ENCODE peak calls at places on chromosomes 1 and 21, in five cellular contexts. A is left colon; O is ureter; P is SW480; H is CD8-positive, alpha-beta T cell. S is an unnamed sample.
A peak's percentile ranks its signal among the peaks of the same experiment; 100 is the strongest.

GRCh38 chr1:41492341-41492848 is 7.9 kb upstream of the EDN2 start:
- DNase-seq in A (peak; percentile 53), O (no peak), P (peak; percentile 50), H (peak; percentile 12), S (peak; percentile 53)

GRCh38 chr1:151416231-151416630 is 16.9 kb downstream of the PSMB4 start:
- DNase-seq in A (no peak), O (no peak), P (no peak), H (no peak), S (no peak)

GRCh38 chr1:74613894-74614293 is 59.7 kb downstream of the ERICH3 start:
- DNase-seq in A (no peak), O (no peak), P (no peak), H (no peak), S (no peak)

GRCh38 chr21:15293251-15293650 is 228.5 kb upstream of the NRIP1 start:
- DNase-seq in A (no peak), O (no peak), P (peak; percentile 8), H (no peak), S (no peak)

GRCh38 chr1:198890531-198890930 is 251.7 kb downstream of the PTPRC start:
- DNase-seq in A (no peak), O (no peak), P (no peak), H (no peak), S (no peak)

GRCh38 chr1:152148991-152149390 is 10.0 kb downstream of the RPTN start:
- DNase-seq in A (no peak), O (no peak), P (no peak), H (no peak), S (no peak)

GRCh38 chr1:55276671-55277376 is 61.7 kb upstream of the USP24 start:
- DNase-seq in A (no peak), O (no peak), P (no peak), H (no peak), S (no peak)

GRCh38 chr1:150566589-150567340 is 12.6 kb downstream of the MCL1 start:
- DNase-seq in A (no peak), O (no peak), P (no peak), H (no peak), S (no peak)

GRCh38 chr21:30193201-30193600 is 22.7 kb downstream of the CLDN8 start:
- DNase-seq in A (no peak), O (no peak), P (no peak), H (no peak), S (no peak)

GRCh38 chr1:24474193-24474592 is 28.4 kb upstream of the RCAN3 start:
- DNase-seq in A (no peak), O (no peak), P (no peak), H (no peak), S (no peak)

GRCh38 chr1:62391369-62391971 is 45.4 kb upstream of the USP1 start:
- DNase-seq in A (peak; percentile 28), O (no peak), P (peak; percentile 10), H (no peak), S (no peak)

GRCh38 chr1:37817481-37817880 is 9.5 kb upstream of the YRDC start:
- DNase-seq in A (peak; percentile 27), O (no peak), P (no peak), H (no peak), S (no peak)

GRCh38 chr1:226355679-226356583 is 47.0 kb upstream of the LIN9 start:
- DNase-seq in A (no peak), O (no peak), P (no peak), H (no peak), S (no peak)

GRCh38 chr21:36641346-36641745 is 57.6 kb upstream of the SIM2 start:
- DNase-seq in A (no peak), O (no peak), P (no peak), H (no peak), S (no peak)

S was measured in mucosa of descending colon.